ENCODE peak calls at places on chromosomes 1 and 21, in seven cellular contexts. W is cardiac muscle cell, V is SK-N-SH, R is psoas muscle, A is breast epithelium, Y is adipocyte, I is fibroblast of lung. M is an unnamed sample. For H3K4me1, the result is how much of the 10 kb centered on the place peaks cover.

GRCh38 chr1:110554871-110555801 is 36.2 kb upstream of the KCNA10 start:
- DNase-seq in I (peak), R (peak), A (no peak), W (peak), V (peak), Y (peak), M (peak)

GRCh38 chr1:174005032-174005431 is 17.1 kb downstream of the RC3H1 start:
- DNase-seq in V (peak), R (no peak), A (no peak), Y (peak), W (no peak), I (no peak), M (no peak)

GRCh38 chr1:244843148-244843978 is 7.9 kb downstream of the COX20 start:
- DNase-seq in W (no peak), V (no peak), Y (peak), I (no peak), R (no peak), A (no peak), M (no peak)

GRCh38 chr1:108719654-108720435 is 7.1 kb downstream of the FNDC7 start:
- DNase-seq in Y (peak), W (no peak), A (no peak), I (peak), V (no peak), R (no peak), M (no peak)

GRCh38 chr1:161098161-161099068 is at the start of gene KLHDC9:
- DNase-seq in W (peak), A (peak), I (peak), V (peak), R (peak), Y (peak), M (peak)

GRCh38 chr1:240820816-240821215 is 208.9 kb upstream of the GREM2 start:
- DNase-seq in I (no peak), V (no peak), Y (no peak), W (no peak), R (no peak), A (no peak), M (no peak)

GRCh38 chr21:40166291-40166843 is 299.1 kb downstream of the PCP4 start:
- DNase-seq in I (peak), A (no peak), W (no peak), Y (no peak), R (no peak), V (no peak), M (peak)

GRCh38 chr1:17201201-17202021 is 3.5 kb upstream of the PADI1 start:
- DNase-seq in I (peak), A (peak), V (no peak), R (peak), Y (no peak), W (no peak), M (peak)

GRCh38 chr1:178393370-178393769 is 103.4 kb downstream of the CLEC20A start:
- DNase-seq in W (no peak), A (no peak), I (no peak), V (no peak), Y (no peak), R (no peak), M (peak)

GRCh38 chr1:26747048-26747447 is 40.7 kb upstream of the PIGV start:
- DNase-seq in V (no peak), R (no peak), I (no peak), W (no peak), Y (no peak), A (no peak), M (no peak)

GRCh38 chr1:62687421-62687902 is 724 bp downstream of the DOCK7 start:
- DNase-seq in R (peak), W (peak), Y (peak), A (no peak), V (peak), I (peak), M (peak)

GRCh38 chr1:167404161-167404888 is 114.0 kb downstream of the CD247 start:
- DNase-seq in Y (no peak), V (no peak), W (peak), R (no peak), I (no peak), A (no peak), M (no peak)

GRCh38 chr1:61264825-61265242 is 182.5 kb downstream of the NFIA start:
- DNase-seq in A (no peak), R (no peak), Y (no peak), W (no peak), V (no peak), I (no peak), M (no peak)

GRCh38 chr1:98949166-98949565 is 55.5 kb downstream of the PLPPR5 start:
- DNase-seq in Y (peak), R (no peak), V (no peak), I (no peak), A (no peak), W (no peak), M (no peak)

GRCh38 chr21:45226540-45227326 is 61.0 kb downstream of the POFUT2 start:
- DNase-seq in W (no peak), V (no peak), A (no peak), R (no peak), Y (no peak), I (peak), M (no peak)

GRCh38 chr1:9294440-9294773 is 1.7 kb downstream of the SPSB1 start:
- DNase-seq in V (no peak), W (no peak), A (no peak), Y (peak), I (peak), R (peak), M (no peak)

GRCh38 chr1:206766251-206766856 is 4.2 kb upstream of the IL19 start:
- DNase-seq in R (peak), A (no peak), W (peak), I (peak), V (no peak), Y (peak), M (no peak)

GRCh38 chr1:94146273-94146672 is 25.3 kb upstream of the ABCA4 start:
- DNase-seq in A (no peak), I (no peak), R (no peak), Y (no peak), V (no peak), W (no peak), M (no peak)

GRCh38 chr1:191608367-191608766 is 549.9 kb upstream of the RGS18 start:
- DNase-seq in R (peak), Y (no peak), A (no peak), I (peak), V (no peak), W (no peak), M (no peak)

GRCh38 chr21:38758815-38759214 is 46.9 kb upstream of the ETS2 start:
- DNase-seq in A (no peak), W (no peak), R (no peak), V (peak), I (peak), Y (peak), M (no peak)

GRCh38 chr1:170356585-170356984 is 175.4 kb upstream of the GORAB start:
- DNase-seq in A (no peak), Y (no peak), I (no peak), V (no peak), R (no peak), W (no peak), M (no peak)

GRCh38 chr1:92482665-92483441 is 3.9 kb downstream of the GFI1 start:
- DNase-seq in I (no peak), V (peak), Y (peak), R (peak), W (peak), A (no peak), M (peak)

GRCh38 chr1:101259744-101260148 is 22.9 kb downstream of the S1PR1 start:
- DNase-seq in V (no peak), A (no peak), Y (peak), R (no peak), I (peak), W (no peak), M (no peak)

GRCh38 chr1:160346953-160347352 is 3.8 kb downstream of the NCSTN start:
- DNase-seq in A (no peak), I (no peak), R (no peak), V (no peak), Y (no peak), W (no peak), M (no peak)

GRCh38 chr1:201661823-201662213 is 122.9 kb downstream of the NAV1 start:
- DNase-seq in R (no peak), V (no peak), I (no peak), W (no peak), Y (no peak), A (no peak), M (no peak)

GRCh38 chr1:204975021-204975420 is 68.0 kb upstream of the CNTN2 start:
- DNase-seq in Y (no peak), I (no peak), A (no peak), V (no peak), W (no peak), R (no peak), M (no peak)
- H3K4me1 ChIP-seq in Y (under half), I (under half), A (under half), V (under half), W (under half), R (under half), M (under half)

DNA sequence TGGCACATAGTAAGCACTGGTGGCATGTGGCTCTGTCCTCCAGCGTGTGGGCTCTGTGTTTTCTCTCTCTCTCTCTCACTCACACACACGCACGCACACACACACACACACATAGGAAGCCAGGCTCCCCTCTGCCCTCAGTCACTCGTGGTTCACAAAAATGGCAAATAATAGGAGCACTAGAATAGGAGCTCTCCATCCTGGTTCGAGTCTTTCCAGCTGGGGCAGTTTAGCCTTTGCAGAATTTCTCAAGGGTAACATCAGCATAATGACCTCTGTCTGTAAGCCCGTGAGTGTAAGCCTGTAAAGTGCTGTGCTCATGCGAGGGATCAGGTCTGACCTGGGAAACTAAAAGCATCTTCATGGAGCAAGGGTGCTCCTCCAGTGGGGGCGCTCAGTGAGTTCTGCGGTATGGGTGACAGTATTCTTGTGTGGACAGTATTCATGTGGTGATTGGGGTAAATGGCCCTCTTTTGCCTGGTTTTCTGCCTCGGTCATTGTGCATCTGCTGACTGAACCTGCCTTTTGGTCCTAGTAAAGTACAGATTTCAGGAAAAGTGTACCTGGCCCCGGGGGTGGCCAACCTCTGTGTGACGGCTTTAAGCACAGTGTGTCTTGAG is 839 bp upstream of the ZC3H12A start:
- DNase-seq in Y (peak), R (no peak), V (peak), W (no peak), I (peak), A (peak), M (no peak)
- H3K4me1 ChIP-seq in Y (half or more), R (half or more), V (half or more), W (under half), I (under half), A (under half), M (under half)

GRCh38 chr1:115649964-115650363 is 8.2 kb downstream of the VANGL1 start:
- DNase-seq in I (no peak), W (peak), R (no peak), Y (no peak), A (no peak), V (no peak), M (peak)

GRCh38 chr1:115648717-115649691 is 7.2 kb downstream of the VANGL1 start:
- DNase-seq in V (no peak), R (no peak), I (no peak), A (no peak), W (peak), Y (no peak), M (peak)

GRCh38 chr1:115650961-115651360 is 9.2 kb downstream of the VANGL1 start:
- DNase-seq in I (no peak), R (no peak), W (no peak), V (no peak), Y (no peak), A (no peak), M (peak)

GRCh38 chr1:115652236-115652788 is 10.5 kb downstream of the VANGL1 start:
- DNase-seq in W (no peak), V (no peak), I (no peak), A (no peak), R (no peak), Y (no peak), M (peak)

GRCh38 chr1:115651391-115651790 is 9.6 kb downstream of the VANGL1 start:
- DNase-seq in V (no peak), A (no peak), W (no peak), R (no peak), I (no peak), Y (no peak), M (peak)
- H3K4me1 ChIP-seq in V (under half), A (under half), W (under half), R (under half), I (under half), Y (under half), M (under half)

GRCh38 chr1:3158329-3158728 is 89.3 kb downstream of the PRDM16 start:
- DNase-seq in W (no peak), V (no peak), Y (no peak), R (no peak), A (no peak), I (no peak), M (no peak)
- H3K4me1 ChIP-seq in W (under half), V (under half), Y (under half), R (under half), A (under half), I (under half), M (under half)

DNA sequence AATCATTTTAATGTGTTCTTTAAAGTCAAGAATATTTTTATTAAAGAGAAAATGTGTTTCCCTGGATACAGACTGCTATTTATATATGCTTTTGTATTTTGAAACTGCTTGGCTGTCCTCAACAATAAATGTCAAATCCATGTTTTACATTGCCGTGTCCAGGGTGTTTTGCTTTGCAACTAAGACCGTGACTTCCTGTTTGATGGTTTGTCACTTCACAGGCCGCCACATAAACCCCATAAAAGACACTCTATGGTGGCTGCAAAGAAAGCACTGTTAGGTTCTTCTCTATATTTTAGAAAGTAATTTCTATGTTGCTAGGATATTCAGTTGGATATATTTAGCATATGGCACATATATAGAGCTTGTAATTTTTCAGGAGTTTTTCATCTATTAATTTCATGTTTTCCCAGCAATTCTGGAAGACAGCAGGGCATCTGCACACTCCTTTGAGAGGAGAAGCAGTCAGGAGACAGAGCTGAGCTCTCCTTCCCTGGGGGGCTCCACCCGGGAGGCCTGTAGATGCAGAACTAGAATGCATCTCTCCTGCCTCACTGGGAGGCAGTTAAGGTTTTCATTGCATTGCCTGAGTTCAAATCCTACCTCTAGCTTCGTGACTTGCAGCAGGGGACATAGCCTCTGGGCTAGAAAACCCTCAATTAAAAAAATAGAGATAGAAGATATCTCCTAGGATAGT is 33.1 kb downstream of the PRDM2 start:
- DNase-seq in R (no peak), A (no peak), Y (no peak), W (no peak), V (no peak), I (no peak), M (no peak)
- H3K4me1 ChIP-seq in R (under half), A (under half), Y (half or more), W (under half), V (under half), I (under half), M (under half)

DNA sequence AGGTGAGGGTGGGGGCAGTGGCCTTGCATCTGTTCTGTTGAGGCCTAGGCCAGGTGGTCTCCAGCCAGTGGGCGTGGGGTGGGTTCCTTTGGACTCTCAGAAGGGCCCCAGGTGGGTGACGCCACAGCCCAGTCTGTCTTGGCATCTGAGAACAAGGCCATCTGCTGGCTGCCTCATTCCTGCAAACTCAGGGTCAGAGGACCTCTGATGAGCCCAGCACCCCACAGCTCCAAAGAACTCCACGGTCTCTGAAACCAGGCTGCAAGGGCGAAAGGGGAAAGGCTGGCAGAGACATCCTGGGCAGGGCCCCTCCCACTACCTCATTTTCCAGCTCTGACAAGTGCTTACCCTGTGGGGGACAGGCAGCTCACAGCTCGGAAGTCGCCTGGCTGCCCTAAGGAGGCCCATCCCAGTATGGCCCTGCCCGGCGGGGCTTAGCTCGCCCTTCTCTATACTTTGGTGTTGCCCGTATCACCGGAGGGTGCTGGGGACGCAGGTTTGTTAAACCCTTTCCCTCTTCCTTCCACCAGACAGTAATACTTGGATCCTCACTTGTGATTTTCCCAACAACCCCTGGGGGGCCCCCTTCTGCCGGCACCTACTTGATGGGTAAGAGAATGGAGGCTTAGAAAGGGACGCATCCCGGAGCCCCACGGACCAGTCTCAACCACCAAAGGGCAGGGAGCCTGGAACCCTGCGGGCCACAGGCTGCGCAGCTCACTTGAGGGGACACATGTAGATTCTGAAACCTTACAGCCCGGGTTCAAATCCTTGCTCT is 10.9 kb upstream of the EDN2 start:
- DNase-seq in Y (no peak), I (peak), R (peak), V (no peak), W (peak), A (no peak), M (peak)
- H3K4me1 ChIP-seq in Y (under half), I (under half), R (under half), V (under half), W (under half), A (under half), M (under half)

GRCh38 chr1:59431566-59432294 is 134.8 kb downstream of the FGGY start:
- DNase-seq in W (no peak), R (no peak), I (peak), A (no peak), V (no peak), Y (peak), M (no peak)

GRCh38 chr1:59436637-59437036 is 139.7 kb downstream of the FGGY start:
- DNase-seq in Y (no peak), I (no peak), V (no peak), R (no peak), A (no peak), W (no peak), M (no peak)

GRCh38 chr1:59433440-59433813 is 136.5 kb downstream of the FGGY start:
- DNase-seq in W (no peak), I (peak), R (peak), A (no peak), Y (no peak), V (no peak), M (no peak)

GRCh38 chr1:59432531-59433439 is 135.9 kb downstream of the FGGY start:
- DNase-seq in V (no peak), Y (no peak), I (no peak), A (no peak), W (no peak), R (no peak), M (no peak)

DNA sequence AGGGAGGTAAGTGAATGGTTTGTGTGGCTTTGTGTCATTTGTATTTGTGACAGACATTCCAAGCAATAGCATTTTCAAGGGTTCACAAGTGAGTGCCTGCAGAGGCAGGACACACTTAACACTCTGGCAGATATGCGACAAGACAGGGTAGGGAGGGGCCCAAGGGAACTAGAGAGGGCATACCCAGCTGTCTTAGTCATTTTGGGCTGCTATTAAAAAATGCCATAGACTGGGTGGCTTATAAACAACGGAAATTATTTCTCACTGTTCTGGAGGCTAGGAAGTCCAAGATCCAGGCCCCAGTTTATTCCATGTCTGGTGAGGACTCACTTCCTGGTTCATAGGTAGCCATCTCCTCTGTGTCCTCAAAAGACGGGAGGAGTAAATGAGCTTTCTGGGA is 137.4 kb downstream of the FGGY start:
- DNase-seq in A (no peak), W (peak), R (no peak), I (peak), V (no peak), Y (peak), M (no peak)
- H3K4me1 ChIP-seq in A (under half), W (under half), R (half or more), I (under half), V (under half), Y (under half), M (under half)

DNA sequence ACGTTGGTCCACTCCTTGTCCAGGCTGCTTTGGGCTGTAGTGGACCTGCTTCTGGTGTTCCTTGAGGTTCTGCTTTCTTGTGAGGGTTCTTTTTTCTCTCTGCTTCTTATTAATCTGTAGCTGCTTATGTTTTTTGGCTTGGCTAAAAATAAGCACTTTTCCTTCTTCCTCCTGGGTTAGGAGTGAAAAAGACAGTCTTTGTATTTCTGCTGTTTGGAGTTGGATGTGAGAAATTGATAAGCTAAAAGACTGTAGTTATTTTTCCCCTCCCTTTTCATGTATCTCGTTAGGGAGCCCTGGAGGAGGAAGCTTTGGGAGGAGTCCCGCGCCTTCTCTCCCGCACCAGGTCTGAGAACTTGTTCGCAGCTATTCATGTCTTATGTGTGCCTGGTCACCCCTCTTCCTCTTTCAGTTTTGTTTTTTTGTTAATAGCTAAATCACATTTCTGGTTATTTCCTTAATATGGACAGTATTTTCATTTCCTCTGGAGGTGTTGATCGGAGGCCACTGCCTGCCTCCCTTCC is 79.0 kb downstream of the GALNT2 start:
- DNase-seq in I (no peak), R (no peak), Y (no peak), V (no peak), A (no peak), W (no peak), M (no peak)
- H3K4me1 ChIP-seq in I (under half), R (half or more), Y (under half), V (under half), A (under half), W (half or more), M (under half)